ENCODE peak calls at places on chromosomes 1 and 21, in five cellular contexts. One of them, this sample, is unnamed.

GRCh38 chr1:161915051-161915503 is 108.6 kb downstream of the OLFML2B start:
- DNase-seq in progenitor cell of endocrine pancreas: no peak
- DNase-seq in GM13977: peak; percentile 47
- DNase-seq in AG04450: no peak
- DNase-seq in pancreas: no peak
- DNase-seq in this sample: peak; percentile 42

GRCh38 chr1:39481289-39481688 is 10.1 kb upstream of the BMP8A start:
- DNase-seq in pancreas: no peak
- DNase-seq in AG04450: no peak
- DNase-seq in GM13977: no peak
- DNase-seq in progenitor cell of endocrine pancreas: no peak
- DNase-seq in this sample: no peak

GRCh38 chr1:204125759-204126351 is 26.0 kb downstream of the ETNK2 start:
- DNase-seq in pancreas: peak; percentile 60
- DNase-seq in AG04450: no peak
- DNase-seq in GM13977: no peak
- DNase-seq in progenitor cell of endocrine pancreas: no peak
- DNase-seq in this sample: no peak

GRCh38 chr1:83959824-83960441 is 39.0 kb downstream of the TTLL7 start:
- DNase-seq in GM13977: no peak
- DNase-seq in pancreas: no peak
- DNase-seq in progenitor cell of endocrine pancreas: no peak
- DNase-seq in AG04450: no peak
- DNase-seq in this sample: no peak

GRCh38 chr1:182080955-182081582 is 19.6 kb upstream of the ZNF648 start:
- DNase-seq in GM13977: peak; percentile 71
- DNase-seq in pancreas: no peak
- DNase-seq in progenitor cell of endocrine pancreas: no peak
- DNase-seq in AG04450: no peak
- DNase-seq in this sample: peak; percentile 52

GRCh38 chr1:208652300-208653160 is 408.3 kb upstream of the PLXNA2 start:
- DNase-seq in GM13977: peak; percentile 52
- DNase-seq in AG04450: peak; percentile 32
- DNase-seq in progenitor cell of endocrine pancreas: peak; percentile 23
- DNase-seq in pancreas: peak; percentile 28
- DNase-seq in this sample: peak; percentile 67

GRCh38 chr21:45255381-45256020 is 32.2 kb downstream of the POFUT2 start:
- DNase-seq in progenitor cell of endocrine pancreas: peak; percentile 9
- DNase-seq in GM13977: no peak
- DNase-seq in pancreas: no peak
- DNase-seq in AG04450: no peak
- DNase-seq in this sample: peak; percentile 43

GRCh38 chr1:212457740-212458338 is 25.1 kb downstream of the NENF start:
- DNase-seq in GM13977: peak; percentile 73
- DNase-seq in progenitor cell of endocrine pancreas: peak; percentile 26
- DNase-seq in AG04450: no peak
- DNase-seq in pancreas: no peak
- DNase-seq in this sample: peak; percentile 66

GRCh38 chr21:26546698-26547097 is 26.4 kb downstream of the CYYR1 start:
- DNase-seq in GM13977: no peak
- DNase-seq in progenitor cell of endocrine pancreas: no peak
- DNase-seq in AG04450: no peak
- DNase-seq in pancreas: no peak
- DNase-seq in this sample: no peak

GRCh38 chr21:40681164-40681859 is 165.6 kb downstream of the DSCAM start:
- DNase-seq in AG04450: no peak
- DNase-seq in GM13977: no peak
- DNase-seq in progenitor cell of endocrine pancreas: no peak
- DNase-seq in pancreas: no peak
- DNase-seq in this sample: no peak

GRCh38 chr1:201376464-201377374 is 761 bp downstream of the TNNT2 start:
- DNase-seq in progenitor cell of endocrine pancreas: peak; percentile 49
- DNase-seq in pancreas: no peak
- DNase-seq in GM13977: peak; percentile 68
- DNase-seq in AG04450: no peak
- DNase-seq in this sample: peak; percentile 75

GRCh38 chr1:228098323-228098931 is 4.7 kb downstream of the C1orf35 start:
- DNase-seq in progenitor cell of endocrine pancreas: no peak
- DNase-seq in GM13977: peak; percentile 2
- DNase-seq in AG04450: no peak
- DNase-seq in pancreas: peak; percentile 76
- DNase-seq in this sample: no peak

GRCh38 chr21:15042531-15042930 is 22.3 kb downstream of the NRIP1 start:
- DNase-seq in AG04450: no peak
- DNase-seq in pancreas: no peak
- DNase-seq in GM13977: no peak
- DNase-seq in progenitor cell of endocrine pancreas: no peak
- DNase-seq in this sample: no peak

GRCh38 chr21:35077975-35078374 is 28.9 kb upstream of the RUNX1 start:
- DNase-seq in GM13977: no peak
- DNase-seq in progenitor cell of endocrine pancreas: no peak
- DNase-seq in AG04450: no peak
- DNase-seq in pancreas: no peak
- DNase-seq in this sample: no peak

GRCh38 chr1:63982201-63982600 is 208.4 kb downstream of the ROR1 start:
- DNase-seq in GM13977: no peak
- DNase-seq in AG04450: no peak
- DNase-seq in pancreas: no peak
- DNase-seq in progenitor cell of endocrine pancreas: no peak
- DNase-seq in this sample: no peak

GRCh38 chr1:242425232-242425631 is 99.3 kb downstream of the PLD5 start:
- DNase-seq in GM13977: no peak
- DNase-seq in pancreas: no peak
- DNase-seq in AG04450: no peak
- DNase-seq in progenitor cell of endocrine pancreas: no peak
- DNase-seq in this sample: no peak

DNA sequence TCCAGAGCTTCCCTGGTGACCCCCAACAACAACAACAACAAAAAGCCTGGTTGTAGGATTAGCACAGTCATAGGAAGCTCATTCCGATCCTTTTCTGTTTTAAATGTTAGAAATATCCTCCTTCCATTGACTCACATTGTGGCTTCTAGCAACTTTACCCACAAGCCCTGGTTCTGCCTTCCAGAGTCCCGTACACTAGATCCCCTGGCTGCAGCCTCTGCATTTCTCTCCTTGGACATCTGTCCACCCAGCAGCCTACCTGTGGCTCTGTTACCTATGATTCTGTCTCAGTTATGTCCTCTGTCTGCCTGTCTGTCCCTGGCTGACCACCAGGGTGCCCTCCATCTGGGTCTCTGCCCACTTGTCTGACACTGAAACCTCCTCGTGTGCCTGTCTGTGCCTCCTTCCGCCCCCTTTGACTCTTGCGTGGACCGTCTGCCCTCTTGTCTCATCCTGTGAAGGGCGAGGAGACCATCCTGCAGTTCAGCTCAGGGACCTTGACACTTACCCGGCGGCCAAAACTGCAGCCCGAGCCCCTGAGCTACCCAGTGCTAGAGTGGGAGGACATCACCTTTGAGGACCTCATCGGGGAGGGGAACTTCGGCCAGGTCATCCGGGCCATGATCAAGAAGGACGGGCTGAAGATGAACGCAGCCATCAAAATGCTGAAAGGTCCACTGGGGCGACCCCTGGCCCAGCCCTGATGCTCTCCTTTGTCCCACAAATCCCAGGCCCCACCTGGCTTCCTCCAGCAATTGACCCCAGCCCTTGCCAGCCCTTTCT is 16.1 kb downstream of the TIE1 start:
- DNase-seq in AG04450: no peak
- DNase-seq in GM13977: no peak
- DNase-seq in progenitor cell of endocrine pancreas: no peak
- DNase-seq in pancreas: no peak
- DNase-seq in this sample: no peak
- TF ChIP-seq CTCF in AG04450: peak; percentile 30
- TF ChIP-seq CTCF in GM13977: no peak
- TF ChIP-seq CTCF in progenitor cell of endocrine pancreas: no peak
- TF ChIP-seq CTCF in pancreas: no peak
- TF ChIP-seq CTCF in this sample: no peak

GRCh38 chr1:58893257-58893869 is 109.5 kb upstream of the JUN start:
- DNase-seq in AG04450: no peak
- DNase-seq in GM13977: no peak
- DNase-seq in progenitor cell of endocrine pancreas: no peak
- DNase-seq in pancreas: no peak
- DNase-seq in this sample: no peak

GRCh38 chr1:58898739-58899580 is 115.1 kb upstream of the JUN start:
- DNase-seq in pancreas: no peak
- DNase-seq in GM13977: no peak
- DNase-seq in progenitor cell of endocrine pancreas: no peak
- DNase-seq in AG04450: no peak
- DNase-seq in this sample: no peak

GRCh38 chr1:58895559-58896135 is 111.8 kb upstream of the JUN start:
- DNase-seq in pancreas: no peak
- DNase-seq in progenitor cell of endocrine pancreas: no peak
- DNase-seq in AG04450: no peak
- DNase-seq in GM13977: no peak
- DNase-seq in this sample: no peak

GRCh38 chr1:58895082-58895481 is 111.2 kb upstream of the JUN start:
- DNase-seq in progenitor cell of endocrine pancreas: no peak
- DNase-seq in GM13977: no peak
- DNase-seq in pancreas: peak; percentile 84
- DNase-seq in AG04450: no peak
- DNase-seq in this sample: no peak

DNA sequence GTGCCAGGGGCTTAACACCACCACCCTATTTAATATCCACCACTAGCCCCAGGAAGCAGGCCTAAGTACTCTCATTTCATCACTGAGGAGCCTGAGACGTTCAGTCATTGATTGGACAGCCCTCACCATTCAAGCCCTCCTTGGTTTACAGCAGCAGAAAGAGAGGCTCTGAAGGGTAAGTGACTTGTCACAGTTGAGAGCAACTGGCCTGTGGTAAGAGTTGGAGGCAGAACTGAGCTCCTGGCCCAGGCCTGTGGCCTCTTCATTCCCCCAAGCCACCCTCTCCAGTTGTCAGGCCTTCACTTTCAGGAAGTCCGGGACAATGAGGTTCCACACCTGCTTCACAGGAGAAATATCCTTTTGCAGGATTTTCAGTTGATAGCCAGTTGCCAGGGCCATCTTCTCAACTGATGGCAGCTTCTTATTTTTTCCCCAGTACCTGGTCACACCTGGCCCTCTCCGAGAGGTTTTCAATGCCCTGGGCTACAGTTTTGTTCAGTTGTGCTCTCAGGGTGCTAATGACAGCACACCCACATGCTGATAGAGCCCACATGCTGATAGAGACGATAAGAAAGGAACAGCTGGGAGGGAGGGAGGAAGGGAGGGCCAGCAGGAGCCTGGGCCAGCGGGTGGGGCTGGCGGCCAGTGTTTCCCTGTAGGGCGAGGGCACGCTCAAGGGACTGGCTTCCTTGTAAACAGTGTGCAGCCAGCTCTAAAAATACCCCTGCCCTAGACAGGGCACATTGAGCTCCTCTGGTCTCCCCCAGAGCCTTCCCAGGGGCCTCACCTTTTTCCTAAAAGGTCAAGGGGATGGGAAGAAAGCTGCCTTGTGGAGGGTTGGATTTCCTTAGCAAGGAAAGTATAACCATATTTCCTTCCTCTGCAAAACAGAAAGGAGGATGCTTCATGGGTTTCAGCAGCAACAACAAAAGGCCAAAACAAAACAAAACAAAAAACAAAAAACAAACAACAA is 112.7 kb upstream of the JUN start:
- DNase-seq in progenitor cell of endocrine pancreas: no peak
- DNase-seq in AG04450: no peak
- DNase-seq in pancreas: peak; percentile 81
- DNase-seq in GM13977: no peak
- DNase-seq in this sample: no peak
- TF ChIP-seq CTCF in progenitor cell of endocrine pancreas: no peak
- TF ChIP-seq CTCF in AG04450: no peak
- TF ChIP-seq CTCF in pancreas: no peak
- TF ChIP-seq CTCF in GM13977: no peak
- TF ChIP-seq CTCF in this sample: no peak

DNA sequence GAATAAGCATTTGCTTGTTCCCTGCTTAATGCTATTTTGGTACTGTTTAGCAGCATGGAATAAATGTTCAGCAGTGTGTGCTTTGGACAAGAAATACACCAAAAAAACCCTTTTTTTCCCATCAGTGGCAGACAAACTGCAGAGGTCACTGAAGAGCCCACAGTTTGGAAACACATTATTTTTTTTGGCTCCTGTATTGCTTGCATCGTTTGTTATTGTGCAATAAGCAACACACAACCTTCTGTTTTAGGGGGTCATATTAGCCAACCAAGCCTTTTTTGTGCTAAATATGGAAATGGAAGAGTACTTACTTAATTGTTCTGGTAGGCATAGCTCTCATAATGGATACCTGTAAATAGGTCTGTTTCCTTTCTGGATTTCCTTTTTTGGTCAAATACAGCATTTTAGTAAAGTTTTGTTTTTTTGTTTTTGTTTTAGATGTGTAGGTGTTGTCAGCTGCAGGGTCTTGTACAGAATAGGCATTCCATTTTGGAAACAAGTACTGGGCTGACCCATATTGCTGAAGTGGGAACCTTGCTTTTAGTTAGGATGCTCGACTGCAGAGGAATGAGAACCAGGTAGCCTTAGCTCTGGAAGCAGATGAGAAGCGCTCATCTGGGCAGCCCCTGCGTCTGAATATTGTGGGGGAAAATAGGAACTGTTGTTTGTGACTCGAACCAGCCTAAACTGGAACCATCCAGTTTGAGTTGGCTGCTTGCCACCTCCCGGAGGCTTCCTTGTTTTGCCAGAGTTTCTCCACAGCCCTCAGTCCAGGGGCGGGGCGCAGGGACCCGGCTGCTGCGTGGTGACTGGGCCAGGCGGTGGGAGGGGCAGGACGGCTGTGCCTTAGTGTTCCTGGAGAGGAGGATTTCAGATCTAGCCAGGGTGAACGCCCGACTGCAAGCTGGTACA is 38.5 kb downstream of the SPEN start:
- DNase-seq in AG04450: peak; percentile 78
- DNase-seq in GM13977: no peak
- DNase-seq in progenitor cell of endocrine pancreas: peak; percentile 78
- DNase-seq in pancreas: peak; percentile 99
- DNase-seq in this sample: no peak
- TF ChIP-seq CTCF in AG04450: peak; percentile 34
- TF ChIP-seq CTCF in GM13977: no peak
- TF ChIP-seq CTCF in progenitor cell of endocrine pancreas: no peak
- TF ChIP-seq CTCF in pancreas: no peak
- TF ChIP-seq CTCF in this sample: peak; percentile 27

DNA sequence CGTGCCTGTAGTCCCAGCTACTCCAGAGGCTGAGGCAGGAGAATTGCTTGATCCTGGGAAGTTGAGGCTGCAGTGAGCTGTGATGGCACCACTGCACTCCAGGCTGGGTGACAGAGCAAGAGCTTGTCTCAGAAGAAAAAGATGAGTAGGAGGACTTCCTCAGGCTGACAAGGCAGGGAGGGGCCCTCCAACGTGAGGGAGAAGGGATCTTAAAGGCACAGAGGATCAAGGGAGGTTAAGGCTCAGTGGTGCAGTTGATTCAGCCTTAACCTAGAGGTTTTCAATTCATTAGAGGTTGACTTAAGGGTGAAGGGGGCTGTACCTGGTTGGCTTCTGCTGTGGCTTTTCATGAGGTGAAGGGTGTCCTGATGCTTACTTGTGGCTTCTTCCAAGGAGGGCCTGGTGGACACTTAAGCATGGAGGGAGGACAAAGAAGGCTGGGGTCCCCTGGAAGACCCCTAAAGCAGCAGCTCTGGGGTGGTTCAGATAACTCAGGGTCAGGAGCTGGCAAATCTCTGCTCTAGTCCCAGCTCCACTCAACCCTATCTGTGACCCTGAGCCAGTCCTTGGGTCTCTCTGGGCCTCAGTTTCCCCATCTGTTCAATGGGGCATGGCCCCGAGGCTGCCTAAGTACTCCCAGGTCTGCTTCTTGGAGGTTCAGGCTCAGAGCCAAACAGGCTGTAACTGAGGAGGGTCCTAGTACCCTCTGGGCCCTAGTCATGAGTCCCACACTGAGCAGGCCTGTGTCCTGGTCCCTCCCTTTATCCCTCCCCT is 6.3 kb downstream of the EXTL1 start:
- DNase-seq in GM13977: no peak
- DNase-seq in pancreas: no peak
- DNase-seq in progenitor cell of endocrine pancreas: no peak
- DNase-seq in AG04450: no peak
- DNase-seq in this sample: no peak
- TF ChIP-seq CTCF in GM13977: no peak
- TF ChIP-seq CTCF in pancreas: no peak
- TF ChIP-seq CTCF in progenitor cell of endocrine pancreas: no peak
- TF ChIP-seq CTCF in AG04450: no peak
- TF ChIP-seq CTCF in this sample: no peak